ENCODE peak calls at places on chromosomes 2 and 18, in eight cellular contexts. I, G, L, O, X, P, A and Y are unnamed samples.

GRCh38 chr2:98749053-98749450 is 18.1 kb upstream of the MGAT4A start:
- DNase-seq in I (peak), G (peak), L (no peak), O (no peak), X (no peak), P (no peak), A (no peak), Y (peak)

GRCh38 chr2:53559302-53559967 is 208.2 kb upstream of the CHAC2 start:
- DNase-seq in I (no peak), G (no peak), L (no peak), O (no peak), X (no peak), P (no peak), A (no peak), Y (peak)

GRCh38 chr2:171923206-171923605 is 945 bp downstream of the HAT1 start:
- DNase-seq in I (peak), G (no peak), L (no peak), O (peak), X (no peak), P (peak), A (no peak), Y (peak)

GRCh38 chr2:165067958-165068612 is 112.8 kb upstream of the SLC38A11 start:
- DNase-seq in I (peak), G (no peak), L (peak), O (peak), X (peak), P (no peak), A (no peak), Y (no peak)

GRCh38 chr2:143615617-143616016 is 486.4 kb downstream of the ARHGAP15 start:
- DNase-seq in I (no peak), G (no peak), L (no peak), O (no peak), X (no peak), P (no peak), A (no peak), Y (no peak)

GRCh38 chr2:151786493-151786892 is 41.7 kb downstream of the ARL5A start:
- DNase-seq in I (no peak), G (no peak), L (no peak), O (no peak), X (no peak), P (no peak), A (no peak), Y (no peak)

GRCh38 chr18:5029622-5030021 is 167.4 kb downstream of the AKAIN1 start:
- DNase-seq in I (no peak), G (no peak), L (no peak), O (no peak), X (no peak), P (no peak), A (no peak), Y (no peak)

GRCh38 chr2:239186516-239186915 is 214.3 kb downstream of the HDAC4 start:
- DNase-seq in I (no peak), G (no peak), L (no peak), O (no peak), X (no peak), P (peak), A (no peak), Y (no peak)

GRCh38 chr2:202037086-202037485 is 3.4 kb downstream of the FZD7 start:
- DNase-seq in I (peak), G (no peak), L (no peak), O (no peak), X (no peak), P (no peak), A (no peak), Y (no peak)

GRCh38 chr2:29724282-29724681 is 197.1 kb downstream of the ALK start:
- DNase-seq in I (no peak), G (no peak), L (no peak), O (no peak), X (no peak), P (no peak), A (no peak), Y (peak)